ENCODE peak calls at places on chromosome X, in ten cellular contexts. V is RKO; Q is HCT116; J is HT-29; Y is AG20443; T is breast epithelium; C is GM03348; E is activated effector memory CD4-positive, alpha-beta T cell treated with Interleukin-2 at 50 U/mL for 16 hours; H is HTR-8/SVneo; K is heart right ventricle. I is an unnamed sample.

GRCh38 chrX:10726647-10727046 is 106.3 kb upstream of the MID1 start:
- DNase-seq in V (no peak), Q (no peak), J (no peak), Y (peak), T (peak), C (peak), E (no peak), H (no peak), K (no peak), I (no peak)

GRCh38 chrX:107716045-107716684 is 59.4 kb downstream of the TSC22D3 start:
- DNase-seq in V (peak), Q (no peak), J (no peak), Y (peak), T (no peak), C (peak), E (no peak), H (no peak), K (peak), I (peak)

GRCh38 chrX:112083624-112084326 is 1.2 kb upstream of the TRPC5 start:
- DNase-seq in V (no peak), Q (no peak), J (no peak), Y (no peak), T (no peak), C (no peak), E (no peak), H (no peak), K (no peak), I (no peak)

GRCh38 chrX:42869659-42870476 is 91.9 kb upstream of the PPP1R2C start:
- DNase-seq in V (no peak), Q (no peak), J (no peak), Y (no peak), T (no peak), C (no peak), E (no peak), H (no peak), K (no peak), I (no peak)

GRCh38 chrX:19885732-19886131 is 1.7 kb downstream of the SH3KBP1 start:
- DNase-seq in V (no peak), Q (no peak), J (no peak), Y (no peak), T (no peak), C (no peak), E (no peak), H (no peak), K (no peak), I (no peak)

GRCh38 chrX:154734101-154734781 is 16.6 kb downstream of the GAB3 start:
- DNase-seq in V (no peak), Q (no peak), J (no peak), Y (no peak), T (peak), C (peak), E (no peak), H (no peak), K (no peak), I (no peak)

GRCh38 chrX:150211988-150212387 is 151.1 kb upstream of the MAMLD1 start:
- DNase-seq in V (peak), Q (no peak), J (no peak), Y (peak), T (no peak), C (peak), E (no peak), H (no peak), K (no peak), I (no peak)

GRCh38 chrX:154374361-154375155 is at the start of gene FLNA:
- DNase-seq in V (no peak), Q (no peak), J (peak), Y (no peak), T (peak), C (no peak), E (no peak), H (no peak), K (peak), I (no peak)

GRCh38 chrX:68175569-68175968 is 257.7 kb downstream of the OPHN1 start:
- DNase-seq in V (peak), Q (no peak), J (no peak), Y (peak), T (no peak), C (peak), E (no peak), H (no peak), K (no peak), I (no peak)

GRCh38 chrX:12999422-12999821 is 24.5 kb downstream of the TMSB4X start:
- DNase-seq in V (no peak), Q (no peak), J (no peak), Y (no peak), T (no peak), C (no peak), E (no peak), H (no peak), K (no peak), I (no peak)

GRCh38 chrX:151151668-151152267 is 24.6 kb upstream of the GPR50 start:
- DNase-seq in V (peak), Q (peak), J (peak), Y (peak), T (no peak), C (peak), E (no peak), H (peak), K (no peak), I (peak)

GRCh38 chrX:50381729-50382415 is 88.8 kb downstream of the DGKK start:
- DNase-seq in V (no peak), Q (no peak), J (no peak), Y (no peak), T (no peak), C (no peak), E (no peak), H (no peak), K (no peak), I (no peak)

GRCh38 chrX:17596051-17596450 is 141.2 kb upstream of the SCML1 start:
- DNase-seq in V (no peak), Q (no peak), J (peak), Y (no peak), T (no peak), C (no peak), E (no peak), H (no peak), K (no peak), I (no peak)

GRCh38 chrX:66142351-66142750 is 21.7 kb upstream of the HEPH start:
- DNase-seq in V (no peak), Q (no peak), J (no peak), Y (no peak), T (no peak), C (no peak), E (no peak), H (no peak), K (no peak), I (no peak)

GRCh38 chrX:108036298-108036973 is 8.4 kb upstream of the VSIG1 start:
- DNase-seq in V (peak), Q (no peak), J (peak), Y (no peak), T (no peak), C (no peak), E (no peak), H (peak), K (no peak), I (no peak)

GRCh38 chrX:40148439-40149285 is 50.9 kb upstream of the BCOR start:
- DNase-seq in V (no peak), Q (no peak), J (no peak), Y (no peak), T (no peak), C (peak), E (no peak), H (no peak), K (no peak), I (no peak)